ENCODE peak calls at places on chromosomes 12 and 14, in ten cellular contexts. Y is GM23338; A is GOT3; D is HS-27A; L is NCI-H1092; F is left ventricle myocardium inferior; Z is activated T-cell treated with anti-CD3 and anti-CD28 coated beads for 1 hour; W is mesendoderm; J is activated naive CD4-positive, alpha-beta T cell treated with Interleukin-2 at 50 U/mL for 16 hours; C is cardiac muscle cell. H is an unnamed sample.

GRCh38 chr12:124107299-124107698 is 134.3 kb downstream of the ZNF664 start:
- DNase-seq in D (no peak), C (no peak), Y (no peak), J (no peak), L (no peak), Z (no peak), F (no peak), W (peak; percentile 44), A (no peak), H (no peak)

GRCh38 chr12:69102856-69103255 is 136.5 kb upstream of the CPSF6 start:
- DNase-seq in W (no peak), F (no peak), C (no peak), J (no peak), A (no peak), L (no peak), Y (no peak), Z (no peak), D (no peak), H (no peak)

GRCh38 chr14:67575684-67576083 is 24.4 kb downstream of the PIGH start:
- DNase-seq in D (no peak), C (no peak), L (no peak), F (no peak), Z (no peak), Y (no peak), A (no peak), J (no peak), W (no peak), H (no peak)

GRCh38 chr12:2539938-2540337 is 254.8 kb upstream of the FKBP4 start:
- DNase-seq in L (no peak), D (no peak), F (peak; percentile 58), J (no peak), W (no peak), Y (no peak), C (no peak), Z (no peak), A (no peak), H (no peak)

GRCh38 chr14:31992051-31992450 is 85.1 kb upstream of the ARHGAP5 start:
- DNase-seq in Z (no peak), C (peak; percentile 92), J (no peak), W (no peak), Y (no peak), L (no peak), F (no peak), D (no peak), A (no peak), H (no peak)

GRCh38 chr12:129331356-129332085 is 478.2 kb downstream of the GLT1D1 start:
- DNase-seq in Y (no peak), C (no peak), L (no peak), D (no peak), W (no peak), Z (no peak), A (no peak), J (no peak), F (no peak), H (no peak)

GRCh38 chr12:42706331-42706730 is 116.8 kb upstream of the PRICKLE1 start:
- DNase-seq in C (no peak), L (no peak), Z (no peak), D (no peak), A (no peak), F (no peak), W (no peak), Y (no peak), J (no peak), H (no peak)

GRCh38 chr14:23538785-23539184 is 12.8 kb downstream of the ZFHX2 start:
- DNase-seq in F (peak; percentile 46), Z (no peak), C (peak; percentile 53), J (no peak), L (peak; percentile 27), A (no peak), Y (peak; percentile 79), D (no peak), W (peak; percentile 83), H (no peak)

GRCh38 chr12:94690199-94690695 is 39.9 kb upstream of the TMCC3 start:
- DNase-seq in F (no peak), A (no peak), D (no peak), Z (no peak), J (no peak), Y (no peak), C (peak; percentile 77), W (no peak), L (no peak), H (no peak)

GRCh38 chr14:104820669-104821228 is 19.8 kb downstream of the ZBTB42 start:
- DNase-seq in J (no peak), F (no peak), A (no peak), Y (peak; percentile 79), W (peak; percentile 87), L (no peak), C (peak; percentile 81), D (no peak), Z (no peak), H (no peak)

GRCh38 chr14:50083467-50084337 is 32.7 kb downstream of the VCPKMT start:
- DNase-seq in C (no peak), J (peak; percentile 74), Z (peak; percentile 18), F (no peak), D (no peak), W (no peak), A (no peak), L (no peak), Y (no peak), H (peak; percentile 81)

GRCh38 chr14:55122441-55122986 is 6.5 kb upstream of the LGALS3 start:
- DNase-seq in F (peak; percentile 76), Y (no peak), C (peak; percentile 73), Z (no peak), L (no peak), J (no peak), A (no peak), D (no peak), W (no peak), H (no peak)

GRCh38 chr14:22226381-22226780 is 362.6 kb downstream of the DAD1 start:
- DNase-seq in C (no peak), D (no peak), J (peak; percentile 2), W (peak; percentile 51), A (no peak), L (no peak), Y (peak; percentile 68), Z (no peak), F (no peak), H (peak; percentile 13)

GRCh38 chr12:46269429-46270241 is 792 bp upstream of the SLC38A1 start:
- DNase-seq in L (no peak), Z (peak; percentile 47), C (no peak), A (no peak), D (no peak), F (no peak), J (peak; percentile 78), Y (peak; percentile 74), W (peak; percentile 76), H (peak; percentile 89)

GRCh38 chr12:116257213-116257612 is 20.3 kb downstream of the MED13L start:
- DNase-seq in C (peak; percentile 54), F (no peak), A (no peak), J (no peak), W (peak; percentile 75), Z (no peak), L (no peak), D (no peak), Y (peak; percentile 52), H (no peak)

GRCh38 chr12:107446476-107446875 is 239.1 kb upstream of the PWP1 start:
- DNase-seq in Z (no peak), Y (no peak), L (no peak), F (no peak), W (no peak), A (no peak), C (no peak), D (no peak), J (no peak), H (no peak)

GRCh38 chr14:51962678-51963077 is 26.7 kb upstream of the RTRAF start:
- DNase-seq in L (no peak), J (no peak), C (peak; percentile 13), A (no peak), Y (peak; percentile 19), W (peak; percentile 47), F (no peak), D (no peak), Z (no peak), H (no peak)

GRCh38 chr14:62674833-62675232 is 370.4 kb downstream of the KCNH5 start:
- DNase-seq in F (no peak), Z (no peak), L (no peak), Y (no peak), J (no peak), D (no peak), C (no peak), A (no peak), W (peak; percentile 47), H (no peak)

GRCh38 chr14:64569108-64570045 is 19.6 kb downstream of the PPP1R36 start:
- DNase-seq in C (peak; percentile 90), F (peak; percentile 58), W (peak; percentile 84), J (no peak), L (no peak), D (peak; percentile 15), Z (no peak), A (no peak), Y (peak; percentile 19), H (no peak)

GRCh38 chr12:89889051-89889450 is 180.4 kb upstream of the ATP2B1 start:
- DNase-seq in W (no peak), J (no peak), D (peak; percentile 73), Z (no peak), F (no peak), C (no peak), A (no peak), Y (no peak), L (no peak), H (no peak)

GRCh38 chr14:55702501-55702900 is 122.5 kb downstream of the KTN1 start:
- DNase-seq in C (no peak), A (no peak), Z (no peak), L (no peak), W (no peak), Y (no peak), F (no peak), J (no peak), D (no peak), H (no peak)

GRCh38 chr12:115338566-115339294 is 654.8 kb upstream of the TBX3 start:
- DNase-seq in W (peak; percentile 30), J (no peak), D (no peak), Y (peak; percentile 6), F (no peak), C (no peak), A (no peak), L (no peak), Z (no peak), H (no peak)

GRCh38 chr14:89719371-89720075 is 235.0 kb downstream of the EFCAB11 start:
- DNase-seq in C (no peak), Y (no peak), Z (no peak), W (no peak), D (no peak), F (no peak), A (no peak), J (no peak), L (no peak), H (no peak)

GRCh38 chr14:59474172-59474571 is 9.0 kb upstream of the GPR135 start:
- DNase-seq in A (no peak), W (no peak), F (no peak), L (no peak), Z (no peak), Y (no peak), J (no peak), C (peak; percentile 76), D (peak; percentile 12), H (no peak)

GRCh38 chr14:41476526-41476925 is 130.2 kb upstream of the LRFN5 start:
- DNase-seq in C (peak; percentile 7), W (no peak), L (no peak), Y (no peak), Z (no peak), D (no peak), A (no peak), J (no peak), F (no peak), H (no peak)

GRCh38 chr12:14547571-14547970 is 20.1 kb downstream of the PLBD1 start:
- DNase-seq in D (no peak), J (no peak), L (no peak), A (no peak), Z (no peak), W (no peak), Y (no peak), C (no peak), F (no peak), H (no peak)

GRCh38 chr12:7994731-7995205 is 37.7 kb upstream of the FOXJ2 start:
- DNase-seq in W (peak; percentile 84), F (no peak), J (no peak), Z (no peak), D (peak; percentile 85), A (no peak), C (peak; percentile 84), L (no peak), Y (peak; percentile 43), H (no peak)

GRCh38 chr14:101707863-101708620 is 53.5 kb upstream of the PPP2R5C start:
- DNase-seq in L (no peak), W (no peak), C (no peak), Z (no peak), J (no peak), Y (no peak), D (no peak), A (no peak), F (no peak), H (no peak)

H was measured in activated CD4-positive, alpha-beta memory T cell treated with anti-CD3 and anti-CD28 coated beads for 36 hours.